ENCODE peak calls at places on chromosomes 13 and 19, in eight cellular contexts. Z is GOT3; I is activated T-cell treated with anti-CD3 and anti-CD28 coated beads, Interleukin-2, amount 50 U/mL, for 72 hours; T is MCF 10A; B is stimulated activated CD8-positive, alpha-beta memory T cell treated with anti-CD3 and anti-CD28 coated beads, Interleukin-15, amount 100 ng/mL, for 1 hour; D is stimulated activated CD4-positive, alpha-beta T cell treated with anti-CD3 and anti-CD28 coated beads, Interleukin-4, amount 100 ng/mL, for 1 hour; W is body of pancreas; Q is amniotic epithelial cell. F is an unnamed sample.

GRCh38 chr13:64180756-64181155 is 2765.1 kb upstream of the PCDH20 start:
- DNase-seq in T (no peak), I (no peak), Z (no peak), W (no peak), Q (no peak), D (no peak), B (no peak), F (no peak)

GRCh38 chr19:18611327-18612050 is 1.2 kb upstream of the TMEM59L start:
- DNase-seq in I (no peak), T (no peak), Q (no peak), B (no peak), Z (no peak), D (no peak), W (no peak), F (no peak)

GRCh38 chr19:27971071-27971470 is 1241.9 kb downstream of the UQCRFS1 start:
- DNase-seq in T (no peak), I (no peak), Q (no peak), Z (no peak), D (no peak), W (no peak), B (no peak), F (no peak)

GRCh38 chr19:18649371-18650047 is 12.7 kb downstream of the KLHL26 start:
- DNase-seq in I (no peak), D (no peak), B (no peak), Q (no peak), W (peak; percentile 49), Z (no peak), T (no peak), F (no peak)

GRCh38 chr13:50365683-50366391 is 350.6 kb downstream of the KCNRG start:
- DNase-seq in I (peak; percentile 66), W (peak; percentile 62), T (peak; percentile 82), Z (no peak), B (no peak), D (peak; percentile 29), Q (no peak), F (no peak)

GRCh38 chr19:7921302-7921954 is 1.3 kb downstream of the SNAPC2 start:
- DNase-seq in T (no peak), D (no peak), Z (no peak), I (no peak), B (no peak), W (no peak), Q (no peak), F (no peak)

GRCh38 chr13:28100149-28101121 is at the start of gene FLT3:
- DNase-seq in B (no peak), W (peak; percentile 71), T (peak; percentile 29), Q (peak; percentile 71), Z (no peak), I (peak; percentile 29), D (peak; percentile 19), F (peak; percentile 92)

GRCh38 chr19:38686530-38686888 is 39.1 kb downstream of the ACTN4 start:
- DNase-seq in B (no peak), I (peak; percentile 50), D (no peak), Z (no peak), W (no peak), T (no peak), Q (no peak), F (peak; percentile 77)

GRCh38 chr13:73385848-73386247 is 327.0 kb downstream of the KLF5 start:
- DNase-seq in Q (no peak), B (no peak), Z (no peak), D (no peak), W (no peak), T (no peak), I (no peak), F (no peak)

GRCh38 chr13:33089311-33089710 is 73.1 kb downstream of the KL start:
- DNase-seq in Z (no peak), T (no peak), Q (no peak), I (no peak), D (no peak), B (no peak), W (no peak), F (no peak)

GRCh38 chr19:41802770-41803169 is 6.4 kb downstream of the CEACAM3 start:
- DNase-seq in Q (no peak), W (no peak), Z (no peak), I (no peak), B (no peak), T (no peak), D (no peak), F (no peak)

GRCh38 chr13:110109910-110110309 is 197.0 kb downstream of the COL4A1 start:
- DNase-seq in D (no peak), W (peak; percentile 41), Q (peak; percentile 95), T (peak; percentile 87), B (no peak), Z (peak; percentile 68), I (no peak), F (no peak)

GRCh38 chr13:24660023-24660806 is 20.0 kb upstream of the ATP12A start:
- DNase-seq in D (no peak), T (no peak), I (no peak), Z (no peak), B (no peak), Q (peak; percentile 76), W (no peak), F (no peak)

GRCh38 chr13:29733069-29733700 is 117.2 kb downstream of the UBL3 start:
- DNase-seq in T (no peak), Q (no peak), I (no peak), Z (no peak), D (no peak), B (no peak), W (no peak), F (peak; percentile 95)

GRCh38 chr19:6773323-6773931 is 919 bp downstream of the VAV1 start:
- DNase-seq in W (peak; percentile 35), Q (no peak), I (peak; percentile 67), Z (no peak), T (no peak), B (no peak), D (peak; percentile 47), F (peak; percentile 89)

GRCh38 chr13:88643233-88643632 is 972.1 kb downstream of the SLITRK5 start:
- DNase-seq in B (no peak), T (no peak), I (no peak), Q (no peak), W (no peak), D (no peak), Z (no peak), F (no peak)

GRCh38 chr13:102768914-102769313 is 4.7 kb downstream of the TEX30 start:
- DNase-seq in Q (peak; percentile 68), W (no peak), T (no peak), D (no peak), Z (no peak), I (no peak), B (no peak), F (no peak)

GRCh38 chr13:110582421-110582954 is 21.0 kb upstream of the RAB20 start:
- DNase-seq in W (no peak), I (no peak), Q (no peak), B (no peak), T (no peak), D (no peak), Z (no peak), F (no peak)

GRCh38 chr19:55550321-55550650 is 4.9 kb upstream of the SBK3 start:
- DNase-seq in W (no peak), T (no peak), B (no peak), Z (no peak), I (no peak), D (no peak), Q (peak; percentile 53), F (no peak)